ENCODE peak calls at places on chromosomes 7 and 10, in nine cellular contexts. B is WERI-Rb-1, G is GM23338, Q is activated B cell treated with CpG ODN at 0.5 μM for 24 hours, M is spleen, K is osteoblast, A is Peyer's patch, J is K562, V is fibroblast of the aortic adventitia. W is an unnamed sample.

GRCh38 chr10:44765299-44765698 is 145.8 kb upstream of the TMEM72 start:
- DNase-seq in K (no peak), A (no peak), V (no peak), Q (no peak), G (no peak), B (no peak), J (no peak), M (no peak), W (no peak)

GRCh38 chr7:36185732-36186131 is 32.7 kb downstream of the EEPD1 start:
- DNase-seq in G (no peak), Q (no peak), V (no peak), M (no peak), J (no peak), A (no peak), K (no peak), B (no peak), W (no peak)

GRCh38 chr10:79905322-79906314 is 43.3 kb downstream of the SFTPD start:
- DNase-seq in Q (no peak), B (no peak), V (peak; percentile 20), A (no peak), J (no peak), G (no peak), K (peak; percentile 79), M (no peak), W (no peak)

GRCh38 chr7:81687062-81687461 is 82.8 kb downstream of the HGF start:
- DNase-seq in G (no peak), B (no peak), V (no peak), Q (no peak), M (no peak), K (no peak), J (no peak), A (no peak), W (no peak)

GRCh38 chr7:77258014-77258413 is 58.4 kb upstream of the FGL2 start:
- DNase-seq in A (no peak), Q (no peak), J (peak; percentile 18), K (peak; percentile 52), G (no peak), M (no peak), B (peak; percentile 72), V (peak; percentile 43), W (no peak)

GRCh38 chr7:129741743-129742213 is 130.3 kb downstream of the NRF1 start:
- DNase-seq in Q (no peak), J (no peak), K (no peak), V (no peak), G (peak; percentile 47), B (peak; percentile 58), M (no peak), A (no peak), W (peak; percentile 33)

GRCh38 chr10:1035201-1035600 is 9.5 kb upstream of the IDI2 start:
- DNase-seq in G (no peak), Q (no peak), V (peak; percentile 18), B (no peak), A (no peak), K (no peak), M (no peak), J (no peak), W (no peak)

GRCh38 chr10:94630017-94630688 is 53.4 kb upstream of the CYP2C18 start:
- DNase-seq in V (peak; percentile 51), M (no peak), B (no peak), J (peak; percentile 23), G (peak; percentile 67), K (peak; percentile 65), A (no peak), Q (no peak), W (no peak)

GRCh38 chr10:32005050-32005449 is 51.2 kb downstream of the KIF5B start:
- DNase-seq in J (peak; percentile 36), M (no peak), K (peak; percentile 37), V (peak; percentile 55), A (peak; percentile 67), B (peak; percentile 41), G (peak; percentile 75), Q (no peak), W (peak; percentile 36)

GRCh38 chr7:44275829-44276570 is 49.4 kb downstream of the CAMK2B start:
- DNase-seq in V (no peak), G (peak; percentile 91), Q (no peak), B (peak; percentile 95), A (no peak), M (peak; percentile 22), J (peak; percentile 49), K (peak; percentile 90), W (peak; percentile 81)

GRCh38 chr7:4931932-4932331 is 27.1 kb downstream of the MMD2 start:
- DNase-seq in A (no peak), G (peak; percentile 72), Q (no peak), B (no peak), V (no peak), J (peak; percentile 7), M (no peak), K (no peak), W (peak; percentile 34)

GRCh38 chr7:129498021-129498420 is 4.3 kb upstream of the SMKR1 start:
- DNase-seq in A (no peak), G (no peak), Q (no peak), B (no peak), K (no peak), M (no peak), J (no peak), V (no peak), W (no peak)

GRCh38 chr10:132637477-132638129 is 100.0 kb downstream of the INPP5A start:
- DNase-seq in J (peak; percentile 60), A (peak; percentile 53), M (peak; percentile 61), B (peak; percentile 26), G (peak; percentile 80), V (peak; percentile 81), Q (peak; percentile 14), K (peak; percentile 98), W (peak; percentile 30)

GRCh38 chr10:91541481-91541880 is 91.4 kb downstream of the PPP1R3C start:
- DNase-seq in V (no peak), B (no peak), M (no peak), A (no peak), J (no peak), Q (no peak), K (no peak), G (no peak), W (no peak)

GRCh38 chr7:37765872-37766525 is 82.4 kb upstream of the NME8 start:
- DNase-seq in Q (no peak), J (no peak), M (peak; percentile 67), V (no peak), K (no peak), A (no peak), G (no peak), B (no peak), W (no peak)

GRCh38 chr10:103936022-103936421 is 18.0 kb upstream of the STN1 start:
- DNase-seq in G (no peak), Q (no peak), A (no peak), J (no peak), B (no peak), K (no peak), V (no peak), M (no peak), W (no peak)
- TF ChIP-seq CTCF in G (no peak), Q (no peak), A (no peak), J (no peak), B (no peak), K (no peak), V (no peak), M (no peak), W (no peak)

GRCh38 chr10:119713744-119714483 is 11.9 kb upstream of the INPP5F start:
- DNase-seq in G (no peak), Q (no peak), A (no peak), B (peak; percentile 50), J (no peak), K (no peak), M (no peak), V (peak; percentile 19), W (no peak)
- TF ChIP-seq CTCF in G (no peak), Q (no peak), A (no peak), B (no peak), J (no peak), K (no peak), M (no peak), V (no peak), W (no peak)

DNA sequence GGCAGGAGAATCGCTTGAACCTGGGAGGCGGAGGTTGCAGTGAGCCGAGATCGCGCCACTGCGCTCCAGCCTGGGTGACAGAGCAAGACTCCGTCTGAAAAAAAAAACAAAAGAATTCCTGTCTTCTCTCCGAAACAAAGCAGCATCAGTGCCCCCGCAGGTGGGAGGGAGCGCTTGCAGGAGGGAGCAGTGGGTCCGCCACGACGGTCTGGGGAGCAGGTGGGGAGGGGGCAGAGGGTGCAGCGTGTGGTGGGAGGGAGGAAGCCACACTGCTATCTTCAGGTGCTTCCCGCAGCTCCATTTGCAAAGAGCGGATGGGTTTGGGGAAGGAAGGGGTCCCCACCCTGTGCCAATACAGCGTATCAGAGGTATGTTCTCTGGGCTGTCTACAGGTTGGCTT is 31.7 kb downstream of the LIMK1 start:
- DNase-seq in A (no peak), J (no peak), M (no peak), K (no peak), V (no peak), B (peak; percentile 32), G (peak; percentile 88), Q (no peak), W (no peak)
- TF ChIP-seq CTCF in A (no peak), J (peak; percentile 23), M (no peak), K (peak; percentile 8), V (no peak), B (peak; percentile 32), G (peak; percentile 22), Q (no peak), W (no peak)

DNA sequence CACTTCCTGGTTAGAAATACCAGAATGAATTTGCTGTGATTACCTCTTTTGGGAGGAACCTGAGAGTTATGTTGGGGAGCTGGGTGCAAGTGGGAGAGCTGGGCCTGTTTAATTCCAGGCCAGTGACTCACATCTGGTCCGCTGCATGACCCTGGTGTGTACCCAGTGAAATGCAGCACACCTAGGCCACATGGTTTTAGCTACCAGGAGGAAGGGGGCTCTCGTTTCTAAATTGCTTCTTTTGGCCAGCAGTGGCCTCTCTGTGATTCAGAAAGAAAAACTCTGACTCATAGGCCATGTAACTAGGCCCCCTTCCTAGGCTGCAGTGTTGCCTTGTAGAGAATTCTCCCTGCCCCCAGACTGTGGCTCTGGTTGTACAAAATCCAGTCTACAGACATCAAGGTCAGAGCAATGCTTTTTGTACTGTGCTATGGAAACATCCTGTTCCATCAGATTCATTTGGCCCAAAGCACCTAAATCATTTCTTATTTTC is 6.7 kb downstream of the AGFG2 start:
- DNase-seq in V (peak; percentile 83), Q (no peak), M (no peak), A (peak; percentile 65), G (peak; percentile 71), K (peak; percentile 93), J (peak; percentile 70), B (no peak), W (no peak)
- TF ChIP-seq CTCF in V (peak; percentile 11), Q (no peak), M (no peak), A (no peak), G (no peak), K (no peak), J (peak; percentile 32), B (no peak), W (no peak)

DNA sequence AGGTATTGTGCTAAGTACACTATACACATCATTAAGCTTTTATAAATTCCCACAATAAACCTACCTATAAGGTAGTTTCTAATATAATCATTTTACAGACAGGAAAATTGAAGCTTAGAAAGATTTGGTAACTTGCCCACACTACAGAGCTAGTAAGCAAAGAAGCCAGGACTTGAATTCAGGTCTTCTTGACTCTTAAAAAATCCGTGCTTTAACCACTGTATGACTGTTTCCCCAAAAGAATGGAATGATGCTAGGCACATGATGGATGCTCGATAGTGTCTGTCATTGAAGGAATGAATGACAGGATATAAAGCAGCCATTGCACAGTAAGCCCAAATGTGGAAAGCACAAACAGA is 26.6 kb downstream of the ZNF800 start:
- DNase-seq in V (no peak), B (no peak), G (no peak), M (no peak), Q (no peak), J (no peak), K (no peak), A (no peak), W (no peak)
- TF ChIP-seq CTCF in V (no peak), B (no peak), G (no peak), M (no peak), Q (no peak), J (no peak), K (no peak), A (no peak), W (no peak)